ENCODE peak calls at places on chromosomes 13 and 19, in five cellular contexts. L, E, U, Q and V are unnamed samples.

GRCh38 chr13:43908156-43909126 is 28.7 kb downstream of the LACC1 start:
- DNase-seq in U (peak), L (peak), Q (peak), E (peak), V (peak)

GRCh38 chr19:9940778-9941177 is 4.5 kb upstream of the OLFM2 start:
- DNase-seq in U (no peak), Q (no peak), L (no peak), E (no peak), V (no peak)

GRCh38 chr19:7333198-7334118 is 15.3 kb upstream of the ARHGEF18 start:
- DNase-seq in U (peak), Q (peak), L (no peak), E (no peak), V (no peak)

GRCh38 chr19:12779162-12779993 is 4.0 kb upstream of the HOOK2 start:
- DNase-seq in L (peak), Q (peak), E (peak), U (peak), V (no peak)

GRCh38 chr13:66139250-66139649 is 1090.9 kb downstream of the PCDH9 start:
- DNase-seq in U (no peak), L (no peak), Q (no peak), E (no peak), V (no peak)

GRCh38 chr19:18044825-18045304 is 36.9 kb downstream of the ARRDC2 start:
- DNase-seq in E (no peak), Q (peak), L (peak), U (peak), V (no peak)

GRCh38 chr13:24341439-24341838 is 32.1 kb downstream of the C1QTNF9 start:
- DNase-seq in Q (no peak), E (no peak), L (no peak), U (no peak), V (no peak)

GRCh38 chr13:40589285-40590109 is 76.9 kb downstream of the FOXO1 start:
- DNase-seq in L (no peak), E (no peak), U (peak), Q (peak), V (no peak)

GRCh38 chr13:53137777-53138176 is 109.2 kb downstream of the OLFM4 start:
- DNase-seq in Q (peak), E (no peak), L (no peak), U (no peak), V (no peak)

GRCh38 chr19:7602935-7603497 is 7.4 kb downstream of the CAMSAP3 start:
- DNase-seq in U (no peak), E (no peak), L (no peak), Q (peak), V (no peak)